ENCODE peak calls at places on chromosomes 13 and 19, in four cellular contexts. Q is NB4, V is anterior cingulate cortex, K is amniotic stem cell. G is an unnamed sample.

GRCh38 chr13:19864339-19865309 is 1.2 kb upstream of the ZMYM5 start:
- DNase-seq in Q (peak; percentile 87), V (peak; percentile 47), K (no peak), G (peak; percentile 91)

GRCh38 chr19:10061717-10062310 is 24.3 kb upstream of the SHFL start:
- DNase-seq in Q (peak; percentile 68), V (no peak), K (no peak), G (no peak)

GRCh38 chr19:29528946-29529645 is 3.3 kb downstream of the VSTM2B start:
- DNase-seq in Q (no peak), V (no peak), K (no peak), G (no peak)

GRCh38 chr13:111168116-111168515 is 53.0 kb downstream of the ARHGEF7 start:
- DNase-seq in Q (no peak), V (no peak), K (no peak), G (no peak)

GRCh38 chr19:49339364-49340068 is 4.3 kb downstream of the CD37 start:
- DNase-seq in Q (no peak), V (peak; percentile 60), K (no peak), G (peak; percentile 100)

GRCh38 chr13:22740264-22740663 is 440.5 kb upstream of the SGCG start:
- DNase-seq in Q (peak; percentile 42), V (no peak), K (no peak), G (peak; percentile 66)

GRCh38 chr19:16463991-16464575 is 7.7 kb downstream of the EPS15L1 start:
- DNase-seq in Q (no peak), V (no peak), K (no peak), G (no peak)

GRCh38 chr19:58350001-58350801 is 3.1 kb downstream of the A1BG start:
- DNase-seq in Q (no peak), V (no peak), K (no peak), G (no peak)

GRCh38 chr19:13006431-13007281 is 11.4 kb downstream of the NFIX start:
- DNase-seq in Q (no peak), V (peak; percentile 12), K (no peak), G (no peak)

GRCh38 chr13:50616101-50616500 is 227.4 kb downstream of the DLEU7 start:
- DNase-seq in Q (peak; percentile 36), V (no peak), K (no peak), G (no peak)

GRCh38 chr13:66618702-66619101 is 611.4 kb downstream of the PCDH9 start:
- DNase-seq in Q (peak; percentile 3), V (no peak), K (peak; percentile 7), G (peak; percentile 43)

GRCh38 chr13:69820180-69820579 is 287.4 kb upstream of the ATXN8OS start:
- DNase-seq in Q (no peak), V (no peak), K (no peak), G (no peak)

GRCh38 chr13:111399776-111400505 is 79.5 kb downstream of the TEX29 start:
- DNase-seq in Q (no peak), V (no peak), K (no peak), G (peak; percentile 24)

GRCh38 chr19:52191951-52192350 is 2.1 kb downstream of the PPP2R1A start:
- DNase-seq in Q (no peak), V (no peak), K (no peak), G (no peak)

GRCh38 chr19:3135961-3136683 is at the start of gene GNA15:
- DNase-seq in Q (peak; percentile 78), V (no peak), K (no peak), G (no peak)

GRCh38 chr19:14058182-14059092 is 3.4 kb downstream of the PALM3 start:
- DNase-seq in Q (no peak), V (no peak), K (no peak), G (no peak)

GRCh38 chr13:99214232-99214631 is 13.6 kb downstream of the UBAC2 start:
- DNase-seq in Q (no peak), V (no peak), K (no peak), G (peak; percentile 68)

GRCh38 chr13:30119476-30119875 is 187.9 kb downstream of the KATNAL1 start:
- DNase-seq in Q (peak; percentile 77), V (no peak), K (no peak), G (no peak)

GRCh38 chr13:58680115-58680514 is 1048.6 kb downstream of the PCDH17 start:
- DNase-seq in Q (no peak), V (no peak), K (no peak), G (no peak)

GRCh38 chr13:109647046-109647445 is 139.3 kb downstream of the IRS2 start:
- DNase-seq in Q (peak; percentile 82), V (no peak), K (no peak), G (no peak)

GRCh38 chr19:38742296-38742695 is 2.0 kb downstream of the CAPN12 start:
- DNase-seq in Q (no peak), V (no peak), K (no peak), G (no peak)

GRCh38 chr13:110830331-110830730 is 84.5 kb downstream of the ANKRD10 start:
- DNase-seq in Q (no peak), V (no peak), K (no peak), G (no peak)

GRCh38 chr19:18589380-18590272 is 1.0 kb downstream of the REX1BD start:
- DNase-seq in Q (peak; percentile 85), V (no peak), K (peak; percentile 14), G (peak; percentile 88)

GRCh38 chr19:11995174-11995573 is 30.3 kb downstream of the ZNF763 start:
- DNase-seq in Q (peak; percentile 65), V (no peak), K (no peak), G (no peak)

GRCh38 chr19:19661675-19662251 is 1.7 kb downstream of the ATP13A1 start:
- DNase-seq in Q (peak; percentile 81), V (no peak), K (no peak), G (peak; percentile 92)

GRCh38 chr19:28876604-28877123 is 336.3 kb downstream of the UQCRFS1 start:
- DNase-seq in Q (no peak), V (no peak), K (no peak), G (no peak)

GRCh38 chr19:6736169-6736916 is 1.0 kb downstream of the GPR108 start:
- DNase-seq in Q (peak; percentile 89), V (no peak), K (peak; percentile 81), G (peak; percentile 86)

GRCh38 chr13:111344471-111345191 is 24.2 kb downstream of the TEX29 start:
- DNase-seq in Q (no peak), V (no peak), K (peak; percentile 66), G (no peak)

GRCh38 chr13:33543089-33543459 is 257.5 kb upstream of the STARD13 start:
- DNase-seq in Q (no peak), V (no peak), K (no peak), G (no peak)

GRCh38 chr19:29277107-29277506 is 64.2 kb upstream of the UQCRFS1 start:
- DNase-seq in Q (peak; percentile 87), V (no peak), K (no peak), G (peak; percentile 79)

GRCh38 chr19:46944918-46945628 is 74.6 kb upstream of the NPAS1 start:
- DNase-seq in Q (no peak), V (peak; percentile 29), K (no peak), G (no peak)

GRCh38 chr13:95833713-95834112 is 156.8 kb downstream of the DNAJC3 start:
- DNase-seq in Q (no peak), V (no peak), K (no peak), G (no peak)

GRCh38 chr13:57832187-57832586 is 200.6 kb downstream of the PCDH17 start:
- DNase-seq in Q (no peak), V (no peak), K (no peak), G (no peak)

GRCh38 chr13:44244288-44244687 is 129.3 kb upstream of the SERP2 start:
- DNase-seq in Q (no peak), V (no peak), K (peak; percentile 53), G (no peak)

GRCh38 chr13:102091231-102091630 is 310.6 kb downstream of the FGF14 start:
- DNase-seq in Q (peak; percentile 18), V (no peak), K (no peak), G (peak; percentile 54)

GRCh38 chr13:109396266-109396665 is 390.1 kb downstream of the IRS2 start:
- DNase-seq in Q (no peak), V (no peak), K (no peak), G (no peak)

GRCh38 chr19:16024266-16025107 is 51.8 kb upstream of the TPM4 start:
- DNase-seq in Q (no peak), V (no peak), K (no peak), G (no peak)

G was measured in Karpas-422.